ENCODE peak calls at places on chromosomes 5 and 9, in ten cellular contexts. E is lower lobe of right lung; P is activated CD8-positive, alpha-beta memory T cell treated with anti-CD3 and anti-CD28 coated beads for 48 hours; R is activated naive CD4-positive, alpha-beta T cell treated with Interleukin-2 at 50 U/mL for 16 hours; H is KBM-7; A is activated CD4-positive, alpha-beta T cell treated with anti-CD3 and anti-CD28 coated beads, Interleukin-2, amount 50 U/mL, for 1 hour; T is anterior cingulate cortex; Y is kidney tubule cell; O is activated T-cell treated with anti-CD3 and anti-CD28 coated beads for 4 hours; I is progenitor cell of endocrine pancreas. N is an unnamed sample.

GRCh38 chr9:133099726-133100517 is 21.1 kb downstream of the RALGDS start:
- DNase-seq in R (no peak), Y (no peak), P (no peak), O (no peak), T (no peak), I (no peak), A (no peak), E (peak; percentile 32), H (no peak), N (no peak)

GRCh38 chr5:40410231-40410861 is 269.4 kb upstream of the PTGER4 start:
- DNase-seq in R (peak; percentile 73), O (peak; percentile 45), T (no peak), I (no peak), A (peak; percentile 59), Y (no peak), H (peak; percentile 69), E (no peak), P (no peak), N (peak; percentile 88)

GRCh38 chr9:69499401-69499800 is 172.8 kb downstream of the APBA1 start:
- DNase-seq in Y (no peak), O (no peak), E (no peak), P (no peak), H (no peak), R (no peak), I (no peak), T (no peak), A (no peak), N (no peak)

GRCh38 chr5:179585903-179586511 is 35.7 kb downstream of the RUFY1 start:
- DNase-seq in H (peak; percentile 83), T (no peak), R (no peak), P (no peak), E (no peak), I (no peak), A (no peak), Y (no peak), O (no peak), N (no peak)

GRCh38 chr9:99023831-99024230 is 80.1 kb downstream of the COL15A1 start:
- DNase-seq in T (no peak), O (no peak), P (no peak), H (no peak), E (no peak), I (no peak), A (no peak), Y (peak; percentile 56), R (no peak), N (peak; percentile 89)

GRCh38 chr5:168282120-168282519 is 9.3 kb upstream of the WWC1 start:
- DNase-seq in T (no peak), Y (peak; percentile 33), R (no peak), O (no peak), A (no peak), I (no peak), P (no peak), H (peak; percentile 67), E (peak; percentile 71), N (peak; percentile 17)

GRCh38 chr9:6843742-6844141 is 86.0 kb downstream of the KDM4C start:
- DNase-seq in E (no peak), I (no peak), R (no peak), A (no peak), P (no peak), H (no peak), T (no peak), Y (no peak), O (no peak), N (no peak)

GRCh38 chr5:116361171-116361967 is 213.3 kb downstream of the SEMA6A start:
- DNase-seq in Y (peak; percentile 41), E (peak; percentile 51), P (no peak), O (no peak), I (peak; percentile 44), T (peak; percentile 68), H (no peak), A (no peak), R (no peak), N (no peak)

GRCh38 chr9:1759901-1760300 is 255.2 kb upstream of the SMARCA2 start:
- DNase-seq in O (no peak), T (no peak), Y (peak; percentile 59), A (no peak), H (no peak), P (no peak), R (no peak), E (no peak), I (no peak), N (peak; percentile 94)

GRCh38 chr9:16708638-16709435 is 161.6 kb downstream of the BNC2 start:
- DNase-seq in R (no peak), E (no peak), A (no peak), Y (no peak), T (no peak), O (no peak), I (no peak), P (no peak), H (no peak), N (no peak)

GRCh38 chr5:103476776-103477175 is 85.8 kb downstream of the NUDT12 start:
- DNase-seq in E (no peak), T (no peak), P (no peak), A (no peak), Y (peak; percentile 46), I (no peak), H (no peak), O (no peak), R (no peak), N (no peak)

GRCh38 chr5:137236266-137236665 is 262.9 kb downstream of the SPOCK1 start:
- DNase-seq in P (no peak), I (no peak), H (no peak), T (no peak), O (no peak), E (no peak), Y (no peak), A (no peak), R (no peak), N (no peak)

GRCh38 chr5:139561655-139562451 is 714 bp downstream of the UBE2D2 start:
- DNase-seq in P (peak; percentile 54), I (peak; percentile 40), A (no peak), Y (peak; percentile 44), R (peak; percentile 56), H (peak; percentile 53), O (peak; percentile 18), E (peak; percentile 68), T (peak; percentile 37), N (peak; percentile 61)

GRCh38 chr5:59124983-59125960 is 542.4 kb downstream of the RAB3C start:
- DNase-seq in E (no peak), H (no peak), R (no peak), A (peak; percentile 7), O (no peak), P (no peak), I (no peak), T (no peak), Y (peak; percentile 50), N (peak; percentile 56)

GRCh38 chr9:90054810-90055209 is 450.0 kb downstream of the GADD45G start:
- DNase-seq in Y (no peak), I (no peak), O (no peak), P (no peak), T (no peak), A (no peak), H (no peak), R (no peak), E (no peak), N (no peak)

GRCh38 chr5:68047035-68047434 is 168.5 kb upstream of the PIK3R1 start:
- DNase-seq in E (no peak), O (no peak), A (no peak), T (no peak), H (no peak), R (no peak), P (no peak), I (no peak), Y (peak; percentile 33), N (no peak)

GRCh38 chr5:141514330-141515111 is 25.6 kb downstream of the PCDHGC5 start:
- DNase-seq in Y (peak; percentile 80), T (no peak), O (no peak), H (no peak), E (no peak), P (no peak), I (no peak), A (no peak), R (no peak), N (peak; percentile 98)

GRCh38 chr9:35518212-35518917 is 28.5 kb downstream of the RUSC2 start:
- DNase-seq in E (no peak), Y (peak; percentile 100), R (no peak), H (no peak), O (no peak), P (no peak), I (peak; percentile 40), T (no peak), A (no peak), N (peak; percentile 74)

GRCh38 chr5:91925249-91925648 is 542.1 kb upstream of the ARRDC3 start:
- DNase-seq in Y (no peak), P (no peak), E (no peak), A (no peak), H (no peak), I (no peak), R (no peak), T (no peak), O (no peak), N (no peak)

GRCh38 chr5:126138475-126139005 is 284.7 kb upstream of the GRAMD2B start:
- DNase-seq in P (no peak), R (no peak), T (no peak), Y (peak; percentile 89), I (no peak), A (no peak), H (no peak), E (no peak), O (no peak), N (peak; percentile 48)

GRCh38 chr5:98698359-98698758 is 75.1 kb upstream of the RGMB start:
- DNase-seq in T (no peak), A (no peak), H (no peak), E (no peak), Y (peak; percentile 34), P (no peak), R (no peak), O (no peak), I (no peak), N (no peak)

GRCh38 chr9:118331622-118332045 is 627.4 kb downstream of the TLR4 start:
- DNase-seq in O (no peak), E (no peak), Y (peak; percentile 97), R (no peak), H (no peak), I (no peak), T (no peak), P (no peak), A (no peak), N (no peak)

GRCh38 chr5:139268364-139269202 is 25.0 kb upstream of the MATR3 start:
- DNase-seq in T (no peak), I (no peak), O (no peak), Y (no peak), H (peak; percentile 37), R (no peak), E (no peak), A (no peak), P (no peak), N (peak; percentile 76)

GRCh38 chr9:29208670-29209069 is 1635.4 kb upstream of the C9orf72 start:
- DNase-seq in H (peak; percentile 23), P (no peak), R (no peak), E (no peak), I (no peak), Y (peak; percentile 12), O (no peak), T (no peak), A (no peak), N (peak; percentile 43)

GRCh38 chr5:3010953-3011763 is 259.7 kb upstream of the IRX2 start:
- DNase-seq in H (no peak), E (no peak), R (no peak), A (no peak), Y (no peak), P (no peak), O (no peak), I (no peak), T (no peak), N (no peak)

GRCh38 chr5:130198927-130199326 is 294.7 kb downstream of the CHSY3 start:
- DNase-seq in R (no peak), P (no peak), O (no peak), E (no peak), T (no peak), I (no peak), H (peak; percentile 40), Y (peak; percentile 22), A (no peak), N (peak; percentile 16)

GRCh38 chr9:106085479-106085878 is 391.1 kb downstream of the TMEM38B start:
- DNase-seq in E (no peak), T (no peak), I (no peak), P (no peak), Y (no peak), O (no peak), R (no peak), A (no peak), H (no peak), N (peak; percentile 26)

GRCh38 chr5:116097301-116097700 is 12.5 kb downstream of the COMMD10 start:
- DNase-seq in Y (no peak), O (no peak), A (no peak), P (no peak), H (no peak), T (no peak), I (no peak), R (no peak), E (no peak), N (no peak)

N was measured in SJCRH30.